ENCODE peak calls at places on chromosomes 2 and 18, in five cellular contexts. V, U, B, W and M are unnamed samples.

GRCh38 chr18:9707381-9708056 is 582 bp upstream of the RAB31 start:
- DNase-seq in V (no peak), U (no peak), B (no peak), W (no peak), M (no peak)

GRCh38 chr2:149972039-149972438 is 384.5 kb upstream of the MMADHC start:
- DNase-seq in V (no peak), U (no peak), B (no peak), W (no peak), M (peak; percentile 31)

GRCh38 chr2:128095201-128095600 is 4.2 kb downstream of the UGGT1 start:
- DNase-seq in V (no peak), U (no peak), B (no peak), W (no peak), M (no peak)

GRCh38 chr2:151891566-151892194 is 63.5 kb upstream of the ARL5A start:
- DNase-seq in V (no peak), U (no peak), B (no peak), W (no peak), M (peak; percentile 33)

GRCh38 chr2:204705243-204705971 is 160.1 kb downstream of the PARD3B start:
- DNase-seq in V (no peak), U (no peak), B (no peak), W (no peak), M (no peak)

GRCh38 chr2:23203383-23203782 is 181.6 kb upstream of the KLHL29 start:
- DNase-seq in V (no peak), U (no peak), B (no peak), W (no peak), M (no peak)

GRCh38 chr18:8730080-8730827 is 24.9 kb downstream of the MTCL1 start:
- DNase-seq in V (peak; percentile 73), U (peak; percentile 70), B (peak; percentile 30), W (no peak), M (peak; percentile 82)

GRCh38 chr2:108637304-108637669 is 82.0 kb upstream of the RANBP2 start:
- DNase-seq in V (peak; percentile 77), U (peak; percentile 79), B (peak; percentile 39), W (no peak), M (peak; percentile 45)

GRCh38 chr2:202261531-202261930 is 4.0 kb upstream of the NOP58 start:
- DNase-seq in V (no peak), U (no peak), B (no peak), W (no peak), M (no peak)

GRCh38 chr18:48735070-48735676 is 196.3 kb downstream of the CTIF start:
- DNase-seq in V (no peak), U (peak; percentile 61), B (no peak), W (no peak), M (no peak)

GRCh38 chr18:77032121-77032758 is 100.3 kb downstream of the MBP start:
- DNase-seq in V (no peak), U (no peak), B (no peak), W (no peak), M (no peak)

GRCh38 chr2:27582129-27582694 is 630 bp upstream of the ZNF512 start:
- DNase-seq in V (no peak), U (peak; percentile 44), B (no peak), W (no peak), M (no peak)